ENCODE peak calls at places on chromosomes 1 and 21, in five cellular contexts. L is CD14-positive monocyte; K is activated effector memory CD4-positive, alpha-beta T cell treated with Interleukin-2 at 50 U/mL for 16 hours; X is lower lobe of right lung; W is brain microvascular endothelial cell. M is an unnamed sample.

GRCh38 chr21:43626390-43626789 is 32.9 kb downstream of the HSF2BP start:
- DNase-seq in X (no peak), L (no peak), K (no peak), W (no peak), M (no peak)

GRCh38 chr21:14917762-14918161 is 147.0 kb downstream of the NRIP1 start:
- DNase-seq in L (no peak), X (no peak), W (no peak), K (no peak), M (no peak)

GRCh38 chr21:20790113-20790512 is 208.1 kb upstream of the NCAM2 start:
- DNase-seq in K (no peak), L (no peak), W (no peak), X (no peak), M (no peak)

GRCh38 chr21:42672699-42673458 is 19.5 kb downstream of the PDE9A start:
- DNase-seq in L (no peak), K (no peak), X (no peak), W (peak), M (no peak)

GRCh38 chr1:23555225-23555801 is 4.0 kb downstream of the ID3 start:
- DNase-seq in K (no peak), L (no peak), W (peak), X (no peak), M (no peak)

GRCh38 chr1:69569281-69569970 is 1.7 kb downstream of the LRRC7 start:
- DNase-seq in K (no peak), W (no peak), X (no peak), L (no peak), M (no peak)

GRCh38 chr1:29743931-29744330 is 507.6 kb downstream of the PTPRU start:
- DNase-seq in K (no peak), W (no peak), X (no peak), L (no peak), M (no peak)

GRCh38 chr1:41718444-41719028 is 200.2 kb downstream of the HIVEP3 start:
- DNase-seq in X (no peak), W (no peak), K (no peak), L (no peak), M (no peak)

GRCh38 chr21:46035809-46036695 is 54.5 kb downstream of the COL6A1 start:
- DNase-seq in X (no peak), L (no peak), W (peak), K (no peak), M (no peak)

GRCh38 chr21:45454924-45455315 is 50.0 kb downstream of the COL18A1 start:
- DNase-seq in L (no peak), K (no peak), W (no peak), X (no peak), M (no peak)

GRCh38 chr1:234603221-234604204 is 6.5 kb downstream of the IRF2BP2 start:
- DNase-seq in X (no peak), K (no peak), L (no peak), W (no peak), M (no peak)

M was measured in NCI-H2107.